ENCODE peak calls at places on chromosomes 7 and 10, in seven cellular contexts. One of them, this sample, is unnamed.
A peak's percentile ranks its signal among the peaks of the same experiment; 100 is the strongest.

GRCh38 chr7:100167912-100168323 is 499 bp downstream of the GAL3ST4 start:
- DNase-seq in vagina: no peak
- DNase-seq in naive thymus-derived CD8-positive, alpha-beta T cell: no peak
- DNase-seq in ecto neural progenitor cell: no peak
- DNase-seq in A172: no peak
- DNase-seq in bronchial epithelial cell: no peak
- DNase-seq in MV-4-11: no peak
- DNase-seq in this sample: no peak

GRCh38 chr10:86651631-86652331 is 2.6 kb upstream of the OPN4 start:
- DNase-seq in MV-4-11: no peak
- DNase-seq in bronchial epithelial cell: no peak
- DNase-seq in ecto neural progenitor cell: peak; percentile 41
- DNase-seq in naive thymus-derived CD8-positive, alpha-beta T cell: no peak
- DNase-seq in A172: no peak
- DNase-seq in vagina: no peak
- DNase-seq in this sample: no peak

GRCh38 chr7:36310897-36311296 is 78.8 kb upstream of the ANLN start:
- DNase-seq in naive thymus-derived CD8-positive, alpha-beta T cell: no peak
- DNase-seq in A172: no peak
- DNase-seq in vagina: no peak
- DNase-seq in MV-4-11: no peak
- DNase-seq in bronchial epithelial cell: no peak
- DNase-seq in ecto neural progenitor cell: no peak
- DNase-seq in this sample: no peak

GRCh38 chr7:44158060-44158872 is 17.1 kb upstream of the MYL7 start:
- DNase-seq in naive thymus-derived CD8-positive, alpha-beta T cell: no peak
- DNase-seq in A172: no peak
- DNase-seq in vagina: no peak
- DNase-seq in ecto neural progenitor cell: no peak
- DNase-seq in bronchial epithelial cell: no peak
- DNase-seq in MV-4-11: no peak
- DNase-seq in this sample: no peak

GRCh38 chr7:134254311-134254710 is 62.4 kb downstream of the SLC35B4 start:
- DNase-seq in bronchial epithelial cell: peak; percentile 17
- DNase-seq in MV-4-11: peak; percentile 31
- DNase-seq in ecto neural progenitor cell: no peak
- DNase-seq in vagina: no peak
- DNase-seq in A172: no peak
- DNase-seq in naive thymus-derived CD8-positive, alpha-beta T cell: no peak
- DNase-seq in this sample: peak; percentile 10

GRCh38 chr7:47215049-47215448 is 366.9 kb downstream of the TNS3 start:
- DNase-seq in vagina: no peak
- DNase-seq in A172: no peak
- DNase-seq in naive thymus-derived CD8-positive, alpha-beta T cell: no peak
- DNase-seq in MV-4-11: no peak
- DNase-seq in bronchial epithelial cell: no peak
- DNase-seq in ecto neural progenitor cell: no peak
- DNase-seq in this sample: no peak

GRCh38 chr10:4136121-4136520 is 351.1 kb upstream of the KLF6 start:
- DNase-seq in ecto neural progenitor cell: no peak
- DNase-seq in bronchial epithelial cell: no peak
- DNase-seq in vagina: no peak
- DNase-seq in A172: no peak
- DNase-seq in MV-4-11: peak; percentile 80
- DNase-seq in naive thymus-derived CD8-positive, alpha-beta T cell: no peak
- DNase-seq in this sample: peak; percentile 63

GRCh38 chr7:3063016-3063753 is 19.5 kb upstream of the CARD11 start:
- DNase-seq in ecto neural progenitor cell: no peak
- DNase-seq in naive thymus-derived CD8-positive, alpha-beta T cell: peak; percentile 78
- DNase-seq in vagina: no peak
- DNase-seq in MV-4-11: no peak
- DNase-seq in A172: no peak
- DNase-seq in bronchial epithelial cell: no peak
- DNase-seq in this sample: no peak

GRCh38 chr10:86327954-86328705 is 38.5 kb downstream of the GRID1 start:
- DNase-seq in ecto neural progenitor cell: no peak
- DNase-seq in A172: no peak
- DNase-seq in vagina: no peak
- DNase-seq in bronchial epithelial cell: no peak
- DNase-seq in MV-4-11: no peak
- DNase-seq in naive thymus-derived CD8-positive, alpha-beta T cell: no peak
- DNase-seq in this sample: no peak

GRCh38 chr10:60820093-60820769 is 42.0 kb downstream of the CDK1 start:
- DNase-seq in bronchial epithelial cell: no peak
- DNase-seq in vagina: no peak
- DNase-seq in ecto neural progenitor cell: no peak
- DNase-seq in naive thymus-derived CD8-positive, alpha-beta T cell: no peak
- DNase-seq in MV-4-11: peak; percentile 30
- DNase-seq in A172: peak; percentile 72
- DNase-seq in this sample: no peak

GRCh38 chr7:43164757-43165156 is 52.3 kb downstream of the HECW1 start:
- DNase-seq in ecto neural progenitor cell: no peak
- DNase-seq in naive thymus-derived CD8-positive, alpha-beta T cell: no peak
- DNase-seq in A172: peak; percentile 98
- DNase-seq in MV-4-11: peak; percentile 91
- DNase-seq in vagina: no peak
- DNase-seq in bronchial epithelial cell: peak; percentile 99
- DNase-seq in this sample: peak; percentile 98

GRCh38 chr7:121011401-121011800 is 22.9 kb downstream of the CPED1 start:
- DNase-seq in vagina: no peak
- DNase-seq in A172: no peak
- DNase-seq in MV-4-11: no peak
- DNase-seq in bronchial epithelial cell: no peak
- DNase-seq in naive thymus-derived CD8-positive, alpha-beta T cell: no peak
- DNase-seq in ecto neural progenitor cell: no peak
- DNase-seq in this sample: no peak

GRCh38 chr7:81013036-81013435 is 94.2 kb upstream of the SEMA3C start:
- DNase-seq in bronchial epithelial cell: peak; percentile 97
- DNase-seq in ecto neural progenitor cell: no peak
- DNase-seq in vagina: no peak
- DNase-seq in A172: peak; percentile 68
- DNase-seq in naive thymus-derived CD8-positive, alpha-beta T cell: no peak
- DNase-seq in MV-4-11: no peak
- DNase-seq in this sample: peak; percentile 56

GRCh38 chr7:127598318-127598717 is 4.8 kb downstream of the FSCN3 start:
- DNase-seq in A172: no peak
- DNase-seq in bronchial epithelial cell: no peak
- DNase-seq in MV-4-11: no peak
- DNase-seq in ecto neural progenitor cell: no peak
- DNase-seq in naive thymus-derived CD8-positive, alpha-beta T cell: no peak
- DNase-seq in vagina: no peak
- DNase-seq in this sample: peak; percentile 29

GRCh38 chr10:21732067-21732772 is 198.2 kb downstream of the MLLT10 start:
- DNase-seq in bronchial epithelial cell: peak; percentile 55
- DNase-seq in A172: peak; percentile 73
- DNase-seq in MV-4-11: peak; percentile 50
- DNase-seq in naive thymus-derived CD8-positive, alpha-beta T cell: no peak
- DNase-seq in vagina: no peak
- DNase-seq in ecto neural progenitor cell: peak; percentile 78
- DNase-seq in this sample: peak; percentile 65

GRCh38 chr10:103691723-103692380 is 163.5 kb downstream of the SH3PXD2A start:
- DNase-seq in ecto neural progenitor cell: no peak
- DNase-seq in MV-4-11: no peak
- DNase-seq in A172: no peak
- DNase-seq in bronchial epithelial cell: peak; percentile 37
- DNase-seq in naive thymus-derived CD8-positive, alpha-beta T cell: no peak
- DNase-seq in vagina: no peak
- DNase-seq in this sample: no peak